ENCODE peak calls at places on chromosome 3, in four cellular contexts. F is RCC 7860, D is left ventricle myocardium superior, P is germinal center. E is an unnamed sample.

GRCh38 chr3:124032351-124032880 is 40.5 kb upstream of the ROPN1 start:
- DNase-seq in P (no peak), F (no peak), D (peak), E (no peak)

GRCh38 chr3:150370129-150370602 is 37.9 kb upstream of the TSC22D2 start:
- DNase-seq in F (peak), D (no peak), P (no peak), E (peak)

GRCh38 chr3:124770341-124771082 is 40.3 kb downstream of the UMPS start:
- DNase-seq in P (no peak), F (no peak), D (peak), E (no peak)

GRCh38 chr3:171772427-171773056 is 37.7 kb downstream of the PLD1 start:
- DNase-seq in D (peak), F (peak), P (peak), E (peak)

GRCh38 chr3:17915341-17915740 is 172.9 kb upstream of the TBC1D5 start:
- DNase-seq in F (no peak), P (no peak), D (no peak), E (no peak)

GRCh38 chr3:42176635-42177034 is 85.5 kb downstream of the TRAK1 start:
- DNase-seq in D (no peak), F (peak), P (no peak), E (no peak)

GRCh38 chr3:58173670-58174472 is 36.9 kb downstream of the DNASE1L3 start:
- DNase-seq in P (no peak), D (peak), F (peak), E (no peak)

GRCh38 chr3:11567516-11568467 is 75.9 kb downstream of the VGLL4 start:
- DNase-seq in D (no peak), F (peak), P (no peak), E (no peak)

GRCh38 chr3:174821477-174821876 is 37.7 kb upstream of the NAALADL2 start:
- DNase-seq in F (no peak), D (no peak), P (no peak), E (no peak)

GRCh38 chr3:42681361-42682038 is 3.8 kb upstream of the KLHL40 start:
- DNase-seq in F (no peak), P (no peak), D (no peak), E (no peak)

GRCh38 chr3:186024210-186024609 is 84.7 kb downstream of the ETV5 start:
- DNase-seq in D (peak), P (no peak), F (no peak), E (no peak)

GRCh38 chr3:58556761-58557181 is 19.8 kb upstream of the ACOX2 start:
- DNase-seq in D (no peak), F (no peak), P (no peak), E (no peak)

GRCh38 chr3:183662099-183662498 is 26.7 kb downstream of the KLHL24 start:
- DNase-seq in P (no peak), D (no peak), F (no peak), E (no peak)

GRCh38 chr3:188881954-188882641 is 289.7 kb upstream of the TPRG1 start:
- DNase-seq in D (no peak), P (no peak), F (peak), E (peak)

GRCh38 chr3:29240248-29240647 is 40.6 kb upstream of the RBMS3 start:
- DNase-seq in D (no peak), P (no peak), F (peak), E (peak)

GRCh38 chr3:64650710-64651109 is 37.1 kb downstream of the ADAMTS9 start:
- DNase-seq in P (no peak), D (no peak), F (no peak), E (peak)

GRCh38 chr3:114127517-114127916 is 51.3 kb downstream of the DRD3 start:
- DNase-seq in F (no peak), D (no peak), P (no peak), E (no peak)